ENCODE peak calls at places on chromosomes 16 and 17, in five cellular contexts. One of them, this sample, is unnamed.
A peak's percentile ranks its signal among the peaks of the same experiment; 100 is the strongest.

GRCh38 chr17:78831688-78832540 is 8.7 kb downstream of the USP36 start:
- DNase-seq in A549: no peak
- DNase-seq in AG09319: no peak
- DNase-seq in Panc1: no peak
- DNase-seq in fibroblast of the aortic adventitia: no peak
- DNase-seq in this sample: no peak

GRCh38 chr16:2289282-2289681 is 21.4 kb upstream of the RNPS1 start:
- DNase-seq in fibroblast of the aortic adventitia: no peak
- DNase-seq in AG09319: no peak
- DNase-seq in A549: no peak
- DNase-seq in Panc1: no peak
- DNase-seq in this sample: no peak

GRCh38 chr16:76574651-76575050 is 297.4 kb downstream of the CNTNAP4 start:
- DNase-seq in fibroblast of the aortic adventitia: no peak
- DNase-seq in AG09319: no peak
- DNase-seq in Panc1: no peak
- DNase-seq in A549: peak; percentile 29
- DNase-seq in this sample: no peak

GRCh38 chr17:76529224-76529642 is 8.3 kb downstream of the CYGB start:
- DNase-seq in fibroblast of the aortic adventitia: peak; percentile 97
- DNase-seq in A549: no peak
- DNase-seq in AG09319: peak; percentile 91
- DNase-seq in Panc1: no peak
- DNase-seq in this sample: no peak

GRCh38 chr17:27609606-27610303 is 21.2 kb upstream of the LGALS9 start:
- DNase-seq in AG09319: peak; percentile 8
- DNase-seq in Panc1: no peak
- DNase-seq in A549: peak; percentile 53
- DNase-seq in fibroblast of the aortic adventitia: peak; percentile 46
- DNase-seq in this sample: no peak

GRCh38 chr17:14776791-14777190 is 475.9 kb downstream of the HS3ST3B1 start:
- DNase-seq in AG09319: no peak
- DNase-seq in Panc1: no peak
- DNase-seq in fibroblast of the aortic adventitia: peak; percentile 8
- DNase-seq in A549: no peak
- DNase-seq in this sample: no peak

GRCh38 chr16:27571433-27572306 is 21.7 kb downstream of the KATNIP start:
- DNase-seq in AG09319: no peak
- DNase-seq in fibroblast of the aortic adventitia: no peak
- DNase-seq in A549: no peak
- DNase-seq in Panc1: no peak
- DNase-seq in this sample: no peak

GRCh38 chr17:60170835-60171752 is 21.3 kb downstream of the CA4 start:
- DNase-seq in Panc1: no peak
- DNase-seq in fibroblast of the aortic adventitia: no peak
- DNase-seq in AG09319: no peak
- DNase-seq in A549: no peak
- DNase-seq in this sample: no peak

GRCh38 chr16:20073203-20074088 is at the start of gene GPR139:
- DNase-seq in AG09319: no peak
- DNase-seq in fibroblast of the aortic adventitia: no peak
- DNase-seq in A549: no peak
- DNase-seq in Panc1: no peak
- DNase-seq in this sample: no peak

GRCh38 chr17:50602514-50603235 is 32.0 kb upstream of the ABCC3 start:
- DNase-seq in A549: no peak
- DNase-seq in AG09319: no peak
- DNase-seq in Panc1: no peak
- DNase-seq in fibroblast of the aortic adventitia: no peak
- DNase-seq in this sample: no peak

GRCh38 chr16:78421244-78421661 is 321.8 kb downstream of the WWOX start:
- DNase-seq in Panc1: no peak
- DNase-seq in fibroblast of the aortic adventitia: no peak
- DNase-seq in A549: no peak
- DNase-seq in AG09319: no peak
- DNase-seq in this sample: no peak

GRCh38 chr17:35241520-35241919 is 1.4 kb upstream of the SLFN5 start:
- DNase-seq in AG09319: no peak
- DNase-seq in fibroblast of the aortic adventitia: no peak
- DNase-seq in Panc1: no peak
- DNase-seq in A549: no peak
- DNase-seq in this sample: no peak

GRCh38 chr17:54749157-54749556 is 151.5 kb upstream of the TOM1L1 start:
- DNase-seq in AG09319: no peak
- DNase-seq in A549: peak; percentile 21
- DNase-seq in fibroblast of the aortic adventitia: no peak
- DNase-seq in Panc1: no peak
- DNase-seq in this sample: no peak

GRCh38 chr17:54754560-54754959 is 146.1 kb upstream of the TOM1L1 start:
- DNase-seq in A549: peak; percentile 29
- DNase-seq in Panc1: no peak
- DNase-seq in AG09319: no peak
- DNase-seq in fibroblast of the aortic adventitia: no peak
- DNase-seq in this sample: peak; percentile 15
- TF ChIP-seq CTCF in A549: peak; percentile 19
- TF ChIP-seq CTCF in Panc1: peak; percentile 40
- TF ChIP-seq CTCF in AG09319: no peak
- TF ChIP-seq CTCF in fibroblast of the aortic adventitia: no peak
- TF ChIP-seq CTCF in this sample: no peak

GRCh38 chr17:41654134-41654907 is 29.9 kb upstream of the KRT17 start:
- DNase-seq in fibroblast of the aortic adventitia: no peak
- DNase-seq in A549: peak; percentile 79
- DNase-seq in AG09319: no peak
- DNase-seq in Panc1: no peak
- DNase-seq in this sample: no peak
- TF ChIP-seq CTCF in fibroblast of the aortic adventitia: no peak
- TF ChIP-seq CTCF in A549: no peak
- TF ChIP-seq CTCF in AG09319: no peak
- TF ChIP-seq CTCF in Panc1: no peak
- TF ChIP-seq CTCF in this sample: no peak

DNA sequence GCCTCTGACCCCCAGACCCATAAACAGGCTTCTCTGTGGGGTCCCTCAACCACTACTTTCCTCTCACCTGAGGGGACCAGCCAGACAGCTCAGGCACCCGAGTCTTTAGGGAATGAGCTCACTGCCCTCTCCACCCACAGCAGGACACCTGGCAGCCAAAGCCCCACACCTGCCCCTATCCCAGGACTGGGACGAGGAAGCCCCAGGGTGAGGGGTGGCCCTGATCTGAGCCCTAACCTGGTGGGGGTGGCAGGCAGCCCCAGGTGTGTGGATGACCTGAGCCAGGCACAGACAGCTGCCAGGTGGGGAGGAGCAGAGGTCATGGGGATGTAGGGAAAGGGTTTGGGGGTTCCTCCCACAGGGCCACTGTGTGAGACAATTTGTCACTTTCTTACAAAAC is 1.7 kb upstream of the TEX19 start:
- DNase-seq in A549: no peak
- DNase-seq in AG09319: no peak
- DNase-seq in fibroblast of the aortic adventitia: no peak
- DNase-seq in Panc1: no peak
- DNase-seq in this sample: no peak
- TF ChIP-seq CTCF in A549: no peak
- TF ChIP-seq CTCF in AG09319: no peak
- TF ChIP-seq CTCF in fibroblast of the aortic adventitia: no peak
- TF ChIP-seq CTCF in Panc1: no peak
- TF ChIP-seq CTCF in this sample: no peak

GRCh38 chr17:39195568-39196160 is 1.8 kb downstream of the CACNB1 start:
- DNase-seq in fibroblast of the aortic adventitia: peak; percentile 49
- DNase-seq in A549: no peak
- DNase-seq in AG09319: no peak
- DNase-seq in Panc1: no peak
- DNase-seq in this sample: no peak

GRCh38 chr17:39193346-39193745 is 4.1 kb downstream of the CACNB1 start:
- DNase-seq in A549: no peak
- DNase-seq in Panc1: no peak
- DNase-seq in fibroblast of the aortic adventitia: no peak
- DNase-seq in AG09319: no peak
- DNase-seq in this sample: no peak

GRCh38 chr17:39194985-39195524 is 2.4 kb downstream of the CACNB1 start:
- DNase-seq in AG09319: no peak
- DNase-seq in Panc1: no peak
- DNase-seq in A549: no peak
- DNase-seq in fibroblast of the aortic adventitia: no peak
- DNase-seq in this sample: no peak

GRCh38 chr17:39192901-39193300 is 4.6 kb downstream of the CACNB1 start:
- DNase-seq in fibroblast of the aortic adventitia: no peak
- DNase-seq in A549: no peak
- DNase-seq in AG09319: no peak
- DNase-seq in Panc1: no peak
- DNase-seq in this sample: no peak

DNA sequence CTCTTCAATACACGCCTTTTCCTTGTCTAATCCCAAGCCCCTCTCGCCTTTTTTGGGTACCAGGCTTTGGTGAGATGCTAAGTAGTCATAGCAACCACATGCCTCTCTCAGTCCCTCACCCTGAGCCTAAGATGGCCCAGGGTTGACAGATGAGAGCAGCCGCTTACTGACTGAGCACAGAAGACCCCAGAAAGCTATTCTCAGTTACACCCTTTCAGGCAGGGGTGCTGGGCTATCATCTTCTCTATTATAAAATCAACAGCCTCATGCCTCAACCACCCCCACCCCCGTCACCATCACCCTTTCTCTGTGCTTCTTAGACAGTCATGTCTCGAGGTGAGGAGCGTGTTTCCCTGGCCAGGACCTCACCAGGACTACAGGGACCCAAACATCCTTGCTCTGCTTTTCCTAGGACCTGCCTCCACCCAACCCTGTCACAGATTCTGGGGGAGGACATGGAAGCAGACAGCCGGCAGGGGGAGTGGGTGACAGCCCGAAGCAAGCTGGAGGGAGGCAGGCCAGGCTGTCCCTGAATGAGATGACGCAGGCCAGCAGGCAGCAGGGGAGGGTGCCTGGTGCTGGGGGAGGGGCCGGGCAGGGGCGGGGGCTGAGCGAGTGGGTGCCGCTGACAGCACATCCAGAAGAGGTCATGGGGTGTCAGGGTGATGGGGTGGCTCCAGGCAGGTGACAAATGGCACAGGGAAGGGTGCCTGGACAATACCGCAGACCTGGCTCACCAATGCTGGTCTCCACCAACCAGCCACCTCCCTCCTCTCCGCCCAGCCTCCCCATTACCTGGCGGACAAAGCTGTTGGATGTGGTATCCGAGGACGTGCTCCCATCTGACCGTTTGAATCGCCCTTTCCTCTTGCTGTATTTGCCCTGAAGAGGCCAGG is 3.1 kb downstream of the CACNB1 start:
- DNase-seq in A549: peak; percentile 73
- DNase-seq in fibroblast of the aortic adventitia: peak; percentile 58
- DNase-seq in AG09319: no peak
- DNase-seq in Panc1: no peak
- DNase-seq in this sample: no peak
- TF ChIP-seq CTCF in A549: peak; percentile 33
- TF ChIP-seq CTCF in fibroblast of the aortic adventitia: peak; percentile 61
- TF ChIP-seq CTCF in AG09319: peak; percentile 57
- TF ChIP-seq CTCF in Panc1: no peak
- TF ChIP-seq CTCF in this sample: no peak

DNA sequence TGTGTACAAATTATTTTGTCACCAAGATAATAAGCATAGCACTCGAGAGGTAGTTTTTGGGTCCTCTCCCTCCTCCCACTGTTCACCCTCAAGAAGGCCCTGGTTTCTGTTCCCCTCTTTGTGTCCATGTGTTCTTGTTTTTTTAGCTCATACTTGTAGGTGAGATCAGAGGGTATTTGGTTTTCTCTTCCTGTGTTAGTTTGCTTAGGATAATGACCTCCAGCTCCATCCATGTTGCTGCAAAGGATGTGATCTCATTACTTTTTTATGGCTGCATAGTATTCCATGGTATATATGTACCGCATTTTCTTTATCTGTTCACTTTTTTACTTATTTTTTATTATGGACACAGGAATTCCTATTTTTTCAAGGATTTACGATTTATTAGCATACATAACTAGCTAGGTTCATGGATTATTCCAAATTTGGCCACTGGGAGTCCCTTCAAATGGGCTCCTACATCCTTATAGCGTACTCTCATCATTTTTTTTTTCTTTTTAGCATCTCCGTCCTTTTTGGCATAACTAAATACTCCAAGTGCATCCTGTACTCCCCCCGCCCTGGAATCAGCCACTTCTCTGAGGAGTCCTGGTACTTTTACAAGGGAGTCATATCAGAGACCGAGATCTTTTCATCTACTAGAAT is 7.3 kb downstream of the TADA2A start:
- DNase-seq in AG09319: no peak
- DNase-seq in Panc1: no peak
- DNase-seq in fibroblast of the aortic adventitia: no peak
- DNase-seq in A549: peak; percentile 35
- DNase-seq in this sample: no peak
- TF ChIP-seq CTCF in AG09319: peak; percentile 13
- TF ChIP-seq CTCF in Panc1: no peak
- TF ChIP-seq CTCF in fibroblast of the aortic adventitia: peak; percentile 42
- TF ChIP-seq CTCF in A549: peak; percentile 28
- TF ChIP-seq CTCF in this sample: no peak

GRCh38 chr17:40301315-40301714 is 7.7 kb upstream of the RARA start:
- DNase-seq in AG09319: no peak
- DNase-seq in A549: peak; percentile 46
- DNase-seq in Panc1: no peak
- DNase-seq in fibroblast of the aortic adventitia: no peak
- DNase-seq in this sample: no peak
- TF ChIP-seq CTCF in AG09319: no peak
- TF ChIP-seq CTCF in A549: peak; percentile 62
- TF ChIP-seq CTCF in Panc1: peak; percentile 67
- TF ChIP-seq CTCF in fibroblast of the aortic adventitia: peak; percentile 6
- TF ChIP-seq CTCF in this sample: no peak

GRCh38 chr16:85631802-85632393 is 18.8 kb downstream of the GSE1 start:
- DNase-seq in fibroblast of the aortic adventitia: no peak
- DNase-seq in AG09319: no peak
- DNase-seq in A549: no peak
- DNase-seq in Panc1: no peak
- DNase-seq in this sample: no peak
- TF ChIP-seq CTCF in fibroblast of the aortic adventitia: no peak
- TF ChIP-seq CTCF in AG09319: no peak
- TF ChIP-seq CTCF in A549: peak; percentile 17
- TF ChIP-seq CTCF in Panc1: no peak
- TF ChIP-seq CTCF in this sample: no peak

DNA sequence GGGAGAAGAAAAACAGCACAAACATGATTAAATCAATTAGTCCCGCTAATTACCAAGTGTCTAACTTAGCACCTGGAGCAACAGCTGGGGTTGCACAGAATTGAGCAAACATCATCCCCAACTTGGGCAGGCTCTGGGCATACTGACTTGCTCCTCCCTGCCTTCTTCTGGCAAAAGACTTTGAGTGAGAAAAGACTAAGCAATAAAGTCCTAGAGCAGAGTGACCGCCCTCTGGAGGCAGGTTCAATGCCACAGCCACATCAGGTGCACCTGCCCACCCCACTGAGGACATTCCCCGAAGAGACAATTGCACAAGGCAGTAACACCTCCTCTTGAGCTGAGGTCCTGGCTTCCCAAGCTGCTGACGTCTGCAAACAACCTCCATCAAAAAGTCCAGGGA is 358.3 kb downstream of the SOX9 start:
- DNase-seq in fibroblast of the aortic adventitia: no peak
- DNase-seq in AG09319: no peak
- DNase-seq in Panc1: no peak
- DNase-seq in A549: peak; percentile 51
- DNase-seq in this sample: no peak
- TF ChIP-seq CTCF in fibroblast of the aortic adventitia: no peak
- TF ChIP-seq CTCF in AG09319: no peak
- TF ChIP-seq CTCF in Panc1: peak; percentile 78
- TF ChIP-seq CTCF in A549: peak; percentile 26
- TF ChIP-seq CTCF in this sample: no peak